ENCODE peak calls at places on chromosomes 12 and 14, in eight cellular contexts. One of them, this sample, is unnamed.

GRCh38 chr14:32574269-32574668 is 245.2 kb downstream of the AKAP6 start:
- DNase-seq in cardiac muscle cell: no peak
- DNase-seq in heart right ventricle: no peak
- DNase-seq in fibroblast of villous mesenchyme: no peak
- DNase-seq in colonic mucosa: no peak
- DNase-seq in body of pancreas: no peak
- DNase-seq in fibroblast of the aortic adventitia: no peak
- DNase-seq in WERI-Rb-1: no peak
- DNase-seq in this sample: no peak

GRCh38 chr12:14885718-14886201 is at the start of gene MGP:
- DNase-seq in cardiac muscle cell: no peak
- DNase-seq in heart right ventricle: no peak
- DNase-seq in fibroblast of villous mesenchyme: peak; percentile 69
- DNase-seq in colonic mucosa: no peak
- DNase-seq in body of pancreas: peak; percentile 50
- DNase-seq in fibroblast of the aortic adventitia: peak; percentile 98
- DNase-seq in WERI-Rb-1: no peak
- DNase-seq in this sample: peak; percentile 99

GRCh38 chr12:42090899-42091298 is 53.8 kb downstream of the GXYLT1 start:
- DNase-seq in cardiac muscle cell: no peak
- DNase-seq in heart right ventricle: no peak
- DNase-seq in fibroblast of villous mesenchyme: peak; percentile 63
- DNase-seq in colonic mucosa: no peak
- DNase-seq in body of pancreas: no peak
- DNase-seq in fibroblast of the aortic adventitia: peak; percentile 81
- DNase-seq in WERI-Rb-1: no peak
- DNase-seq in this sample: peak; percentile 58

GRCh38 chr12:103705927-103706326 is 118.9 kb downstream of the STAB2 start:
- DNase-seq in cardiac muscle cell: no peak
- DNase-seq in heart right ventricle: no peak
- DNase-seq in fibroblast of villous mesenchyme: no peak
- DNase-seq in colonic mucosa: no peak
- DNase-seq in body of pancreas: no peak
- DNase-seq in fibroblast of the aortic adventitia: no peak
- DNase-seq in WERI-Rb-1: no peak
- DNase-seq in this sample: no peak

GRCh38 chr12:43957732-43958131 is 121.9 kb downstream of the TMEM117 start:
- DNase-seq in cardiac muscle cell: peak; percentile 35
- DNase-seq in heart right ventricle: no peak
- DNase-seq in fibroblast of villous mesenchyme: peak; percentile 34
- DNase-seq in colonic mucosa: no peak
- DNase-seq in body of pancreas: peak; percentile 6
- DNase-seq in fibroblast of the aortic adventitia: peak; percentile 71
- DNase-seq in WERI-Rb-1: peak; percentile 22
- DNase-seq in this sample: peak; percentile 75

GRCh38 chr12:123532808-123533649 is 490 bp downstream of the RILPL1 start:
- DNase-seq in cardiac muscle cell: peak; percentile 78
- DNase-seq in heart right ventricle: peak; percentile 58
- DNase-seq in fibroblast of villous mesenchyme: peak; percentile 49
- DNase-seq in colonic mucosa: peak; percentile 30
- DNase-seq in body of pancreas: peak; percentile 34
- DNase-seq in fibroblast of the aortic adventitia: peak; percentile 34
- DNase-seq in WERI-Rb-1: peak; percentile 36
- DNase-seq in this sample: peak; percentile 35

GRCh38 chr12:51437471-51437870 is 12.8 kb downstream of the SLC4A8 start:
- DNase-seq in cardiac muscle cell: no peak
- DNase-seq in heart right ventricle: no peak
- DNase-seq in fibroblast of villous mesenchyme: no peak
- DNase-seq in colonic mucosa: no peak
- DNase-seq in body of pancreas: no peak
- DNase-seq in fibroblast of the aortic adventitia: no peak
- DNase-seq in WERI-Rb-1: no peak
- DNase-seq in this sample: no peak

GRCh38 chr12:77725611-77726010 is 105.1 kb upstream of the NAV3 start:
- DNase-seq in cardiac muscle cell: no peak
- DNase-seq in heart right ventricle: no peak
- DNase-seq in fibroblast of villous mesenchyme: peak; percentile 59
- DNase-seq in colonic mucosa: no peak
- DNase-seq in body of pancreas: no peak
- DNase-seq in fibroblast of the aortic adventitia: peak; percentile 63
- DNase-seq in WERI-Rb-1: no peak
- DNase-seq in this sample: peak; percentile 67

GRCh38 chr12:111607239-111607638 is 8.1 kb upstream of the ATXN2 start:
- DNase-seq in cardiac muscle cell: no peak
- DNase-seq in heart right ventricle: no peak
- DNase-seq in fibroblast of villous mesenchyme: no peak
- DNase-seq in colonic mucosa: no peak
- DNase-seq in body of pancreas: no peak
- DNase-seq in fibroblast of the aortic adventitia: no peak
- DNase-seq in WERI-Rb-1: no peak
- DNase-seq in this sample: no peak

GRCh38 chr12:1377117-1377516 is 217.3 kb downstream of the FBXL14 start:
- DNase-seq in cardiac muscle cell: no peak
- DNase-seq in heart right ventricle: no peak
- DNase-seq in fibroblast of villous mesenchyme: no peak
- DNase-seq in colonic mucosa: no peak
- DNase-seq in body of pancreas: no peak
- DNase-seq in fibroblast of the aortic adventitia: no peak
- DNase-seq in WERI-Rb-1: no peak
- DNase-seq in this sample: no peak

GRCh38 chr14:105317546-105317945 is 3.0 kb downstream of the PACS2 start:
- DNase-seq in cardiac muscle cell: no peak
- DNase-seq in heart right ventricle: no peak
- DNase-seq in fibroblast of villous mesenchyme: peak; percentile 36
- DNase-seq in colonic mucosa: no peak
- DNase-seq in body of pancreas: peak; percentile 58
- DNase-seq in fibroblast of the aortic adventitia: peak; percentile 57
- DNase-seq in WERI-Rb-1: no peak
- DNase-seq in this sample: peak; percentile 38

GRCh38 chr14:68074765-68075381 is 255.3 kb downstream of the RAD51B start:
- DNase-seq in cardiac muscle cell: no peak
- DNase-seq in heart right ventricle: no peak
- DNase-seq in fibroblast of villous mesenchyme: peak; percentile 5
- DNase-seq in colonic mucosa: no peak
- DNase-seq in body of pancreas: no peak
- DNase-seq in fibroblast of the aortic adventitia: peak; percentile 45
- DNase-seq in WERI-Rb-1: no peak
- DNase-seq in this sample: peak; percentile 6

GRCh38 chr14:53840444-53840843 is 116.2 kb downstream of the BMP4 start:
- DNase-seq in cardiac muscle cell: no peak
- DNase-seq in heart right ventricle: no peak
- DNase-seq in fibroblast of villous mesenchyme: no peak
- DNase-seq in colonic mucosa: no peak
- DNase-seq in body of pancreas: no peak
- DNase-seq in fibroblast of the aortic adventitia: no peak
- DNase-seq in WERI-Rb-1: no peak
- DNase-seq in this sample: peak; percentile 43

GRCh38 chr14:24428628-24429394 is 657 bp downstream of the CBLN3 start:
- DNase-seq in cardiac muscle cell: no peak
- DNase-seq in heart right ventricle: no peak
- DNase-seq in fibroblast of villous mesenchyme: no peak
- DNase-seq in colonic mucosa: no peak
- DNase-seq in body of pancreas: no peak
- DNase-seq in fibroblast of the aortic adventitia: no peak
- DNase-seq in WERI-Rb-1: no peak
- DNase-seq in this sample: no peak

DNA sequence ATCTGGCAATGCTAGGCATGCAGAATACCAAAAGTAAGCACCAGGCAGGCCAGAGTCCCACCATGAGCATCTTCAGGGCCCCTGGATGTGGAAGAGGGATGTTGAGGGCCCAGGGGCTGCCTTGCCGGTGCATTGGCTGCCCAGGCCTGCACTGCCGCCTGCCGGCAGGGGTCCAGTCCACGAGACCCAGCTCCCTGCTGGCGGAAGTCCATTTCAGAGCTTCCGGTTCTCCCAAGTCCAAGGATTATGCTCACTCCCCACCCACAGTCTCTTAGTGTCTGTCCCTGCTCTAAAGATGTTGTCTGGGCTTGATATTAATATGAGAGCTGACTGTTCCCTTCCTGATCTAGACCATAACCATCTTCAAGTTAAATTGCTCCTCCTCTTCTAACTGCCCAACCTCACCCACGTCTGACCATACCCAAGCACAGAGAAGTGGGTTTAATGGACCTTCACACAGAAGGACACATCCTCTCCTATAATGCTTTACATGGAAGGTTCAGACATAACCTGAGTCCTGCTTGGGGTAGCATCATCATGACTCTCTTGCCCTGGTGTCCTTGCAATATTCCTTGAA is 117.4 kb downstream of the DAD1 start:
- DNase-seq in cardiac muscle cell: peak; percentile 65
- DNase-seq in heart right ventricle: peak; percentile 54
- DNase-seq in fibroblast of villous mesenchyme: peak; percentile 53
- DNase-seq in colonic mucosa: peak; percentile 53
- DNase-seq in body of pancreas: peak; percentile 70
- DNase-seq in fibroblast of the aortic adventitia: no peak
- DNase-seq in WERI-Rb-1: peak; percentile 82
- DNase-seq in this sample: peak; percentile 65
- H3K4me3 ChIP-seq in cardiac muscle cell: no peak overlapping the region
- H3K4me3 ChIP-seq in heart right ventricle: no peak overlapping the region
- H3K4me3 ChIP-seq in fibroblast of villous mesenchyme: no peak overlapping the region
- H3K4me3 ChIP-seq in colonic mucosa: no peak overlapping the region
- H3K4me3 ChIP-seq in body of pancreas: no peak overlapping the region
- H3K4me3 ChIP-seq in fibroblast of the aortic adventitia: no peak overlapping the region
- H3K4me3 ChIP-seq in WERI-Rb-1: no peak overlapping the region
- H3K4me3 ChIP-seq in this sample: no peak overlapping the region

DNA sequence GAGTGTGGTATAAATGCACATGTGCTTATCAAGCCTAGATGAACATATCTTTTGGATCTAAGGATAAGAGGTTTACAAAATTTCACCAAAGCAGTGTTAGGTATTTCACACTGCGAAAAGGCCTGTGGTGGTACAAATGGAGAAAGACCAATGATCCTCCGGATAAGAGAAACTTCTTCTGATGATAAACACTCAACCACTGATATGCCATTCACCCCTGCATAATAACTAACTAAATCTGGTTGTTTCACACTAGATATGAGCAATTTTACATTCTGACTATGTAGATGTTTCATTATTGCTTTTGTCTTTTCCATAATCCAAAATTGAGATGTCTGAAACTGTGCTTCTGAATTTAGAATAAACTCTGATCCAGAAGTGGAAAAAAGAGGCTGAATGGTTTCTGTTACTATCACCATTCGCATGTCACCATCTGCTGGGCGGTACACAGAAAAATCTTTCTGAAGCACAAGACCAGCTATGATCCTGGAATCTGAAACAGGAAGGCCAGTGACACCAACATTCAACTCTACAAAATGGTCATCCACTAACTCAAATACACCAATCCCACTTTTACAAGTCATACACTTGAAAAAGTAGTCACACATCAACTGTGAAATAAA is 1.3 kb downstream of the BBS10 start:
- DNase-seq in cardiac muscle cell: peak; percentile 55
- DNase-seq in heart right ventricle: no peak
- DNase-seq in fibroblast of villous mesenchyme: peak; percentile 74
- DNase-seq in colonic mucosa: no peak
- DNase-seq in body of pancreas: peak; percentile 30
- DNase-seq in fibroblast of the aortic adventitia: peak; percentile 84
- DNase-seq in WERI-Rb-1: peak; percentile 15
- DNase-seq in this sample: peak; percentile 82
- TF ChIP-seq CTCF in cardiac muscle cell: peak; percentile 57
- TF ChIP-seq CTCF in heart right ventricle: peak; percentile 55
- TF ChIP-seq CTCF in fibroblast of villous mesenchyme: peak; percentile 54
- TF ChIP-seq CTCF in colonic mucosa: no peak
- TF ChIP-seq CTCF in body of pancreas: no peak
- TF ChIP-seq CTCF in fibroblast of the aortic adventitia: peak; percentile 46
- TF ChIP-seq CTCF in WERI-Rb-1: peak; percentile 19
- TF ChIP-seq CTCF in this sample: peak; percentile 58

GRCh38 chr12:132904718-132905328 is 17.4 kb upstream of the CHFR start:
- DNase-seq in cardiac muscle cell: peak; percentile 69
- DNase-seq in heart right ventricle: peak; percentile 88
- DNase-seq in fibroblast of villous mesenchyme: peak; percentile 74
- DNase-seq in colonic mucosa: peak; percentile 83
- DNase-seq in body of pancreas: peak; percentile 78
- DNase-seq in fibroblast of the aortic adventitia: no peak
- DNase-seq in WERI-Rb-1: peak; percentile 85
- DNase-seq in this sample: peak; percentile 46

GRCh38 chr12:132908145-132909029 is 21.0 kb upstream of the CHFR start:
- DNase-seq in cardiac muscle cell: peak; percentile 99
- DNase-seq in heart right ventricle: peak; percentile 96
- DNase-seq in fibroblast of villous mesenchyme: peak; percentile 99
- DNase-seq in colonic mucosa: peak; percentile 99
- DNase-seq in body of pancreas: peak; percentile 97
- DNase-seq in fibroblast of the aortic adventitia: peak; percentile 95
- DNase-seq in WERI-Rb-1: peak; percentile 99
- DNase-seq in this sample: peak; percentile 99

GRCh38 chr12:132907216-132907615 is 19.8 kb upstream of the CHFR start:
- DNase-seq in cardiac muscle cell: no peak
- DNase-seq in heart right ventricle: no peak
- DNase-seq in fibroblast of villous mesenchyme: no peak
- DNase-seq in colonic mucosa: no peak
- DNase-seq in body of pancreas: no peak
- DNase-seq in fibroblast of the aortic adventitia: no peak
- DNase-seq in WERI-Rb-1: peak; percentile 20
- DNase-seq in this sample: no peak

DNA sequence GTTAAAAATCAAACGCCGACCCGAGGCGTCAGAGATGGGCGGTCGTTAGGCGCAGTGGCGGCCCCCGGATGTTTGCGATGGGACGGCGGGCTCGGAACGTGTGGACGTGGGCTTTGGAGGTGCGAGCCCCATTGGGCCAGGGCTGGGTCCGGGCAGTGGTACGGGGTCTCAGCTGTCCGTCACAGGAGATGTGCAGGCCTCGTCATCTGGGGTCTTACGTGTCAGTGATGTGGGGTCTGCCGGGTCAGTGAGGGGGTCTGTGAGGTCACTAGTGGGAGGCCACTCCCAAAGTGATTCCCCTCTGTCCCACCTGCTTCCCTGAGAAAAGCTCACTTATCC is 21.6 kb upstream of the CHFR start:
- DNase-seq in cardiac muscle cell: no peak
- DNase-seq in heart right ventricle: no peak
- DNase-seq in fibroblast of villous mesenchyme: no peak
- DNase-seq in colonic mucosa: no peak
- DNase-seq in body of pancreas: no peak
- DNase-seq in fibroblast of the aortic adventitia: no peak
- DNase-seq in WERI-Rb-1: no peak
- DNase-seq in this sample: no peak
- H3K4me3 ChIP-seq in cardiac muscle cell: peak overlapping the region; percentile 69
- H3K4me3 ChIP-seq in heart right ventricle: peak overlapping the region; percentile 68
- H3K4me3 ChIP-seq in fibroblast of villous mesenchyme: peak overlapping the region; percentile 87
- H3K4me3 ChIP-seq in colonic mucosa: peak overlapping the region; percentile 64
- H3K4me3 ChIP-seq in body of pancreas: peak overlapping the region; percentile 59
- H3K4me3 ChIP-seq in fibroblast of the aortic adventitia: peak overlapping the region; percentile 74
- H3K4me3 ChIP-seq in WERI-Rb-1: peak overlapping the region; percentile 78
- H3K4me3 ChIP-seq in this sample: peak overlapping the region; percentile 76

GRCh38 chr14:39219075-39219499 is 14.6 kb upstream of the MIA2 start:
- DNase-seq in cardiac muscle cell: no peak
- DNase-seq in heart right ventricle: no peak
- DNase-seq in fibroblast of villous mesenchyme: peak; percentile 64
- DNase-seq in colonic mucosa: no peak
- DNase-seq in body of pancreas: no peak
- DNase-seq in fibroblast of the aortic adventitia: peak; percentile 79
- DNase-seq in WERI-Rb-1: no peak
- DNase-seq in this sample: peak; percentile 91
- TF ChIP-seq CTCF in cardiac muscle cell: no peak
- TF ChIP-seq CTCF in heart right ventricle: no peak
- TF ChIP-seq CTCF in fibroblast of villous mesenchyme: no peak
- TF ChIP-seq CTCF in colonic mucosa: no peak
- TF ChIP-seq CTCF in body of pancreas: no peak
- TF ChIP-seq CTCF in fibroblast of the aortic adventitia: no peak
- TF ChIP-seq CTCF in WERI-Rb-1: no peak
- TF ChIP-seq CTCF in this sample: no peak